ENCODE peak calls at places on chromosomes 4 and X, in eight cellular contexts. One of them, this sample, is unnamed.

GRCh38 chr4:138535316-138535715 is 293.2 kb upstream of the SLC7A11 start:
- DNase-seq in endodermal cell: no peak
- DNase-seq in GM23248: no peak
- DNase-seq in neuronal stem cell: no peak
- DNase-seq in adipocyte: peak
- DNase-seq in mesendoderm: no peak
- DNase-seq in H9: no peak
- DNase-seq in fibroblast of lung: no peak
- DNase-seq in this sample: no peak

GRCh38 chr4:145540235-145540634 is 58.6 kb downstream of the SMAD1 start:
- DNase-seq in adipocyte: peak
- DNase-seq in endodermal cell: no peak
- DNase-seq in H9: no peak
- DNase-seq in mesendoderm: no peak
- DNase-seq in GM23248: no peak
- DNase-seq in neuronal stem cell: no peak
- DNase-seq in fibroblast of lung: peak
- DNase-seq in this sample: no peak

GRCh38 chr4:145694929-145695328 is 15.0 kb downstream of the C4orf51 start:
- DNase-seq in neuronal stem cell: no peak
- DNase-seq in H9: no peak
- DNase-seq in adipocyte: no peak
- DNase-seq in fibroblast of lung: no peak
- DNase-seq in endodermal cell: no peak
- DNase-seq in GM23248: peak
- DNase-seq in mesendoderm: no peak
- DNase-seq in this sample: no peak

GRCh38 chrX:80511969-80512760 is 91.9 kb downstream of the TENT5D start:
- DNase-seq in H9: no peak
- DNase-seq in fibroblast of lung: no peak
- DNase-seq in adipocyte: no peak
- DNase-seq in mesendoderm: peak
- DNase-seq in neuronal stem cell: no peak
- DNase-seq in endodermal cell: peak
- DNase-seq in GM23248: peak
- DNase-seq in this sample: peak

GRCh38 chr4:69058410-69059059 is 37.7 kb upstream of the UGT2B7 start:
- DNase-seq in neuronal stem cell: no peak
- DNase-seq in H9: no peak
- DNase-seq in adipocyte: no peak
- DNase-seq in fibroblast of lung: no peak
- DNase-seq in mesendoderm: no peak
- DNase-seq in GM23248: no peak
- DNase-seq in endodermal cell: no peak
- DNase-seq in this sample: peak

GRCh38 chrX:133905305-133905704 is 80.1 kb downstream of the GPC3 start:
- DNase-seq in mesendoderm: peak
- DNase-seq in H9: no peak
- DNase-seq in fibroblast of lung: no peak
- DNase-seq in neuronal stem cell: no peak
- DNase-seq in GM23248: no peak
- DNase-seq in endodermal cell: no peak
- DNase-seq in adipocyte: no peak
- DNase-seq in this sample: no peak

GRCh38 chr4:48939785-48940184 is 33.2 kb upstream of the OCIAD2 start:
- DNase-seq in mesendoderm: peak
- DNase-seq in endodermal cell: no peak
- DNase-seq in neuronal stem cell: no peak
- DNase-seq in H9: no peak
- DNase-seq in adipocyte: peak
- DNase-seq in fibroblast of lung: peak
- DNase-seq in GM23248: peak
- DNase-seq in this sample: no peak

GRCh38 chr4:82721819-82722423 is 76.7 kb downstream of the SCD5 start:
- DNase-seq in GM23248: peak
- DNase-seq in adipocyte: peak
- DNase-seq in H9: no peak
- DNase-seq in neuronal stem cell: no peak
- DNase-seq in fibroblast of lung: peak
- DNase-seq in mesendoderm: no peak
- DNase-seq in endodermal cell: no peak
- DNase-seq in this sample: peak

GRCh38 chrX:102154218-102154860 is 1.4 kb downstream of the BEX5 start:
- DNase-seq in neuronal stem cell: no peak
- DNase-seq in fibroblast of lung: no peak
- DNase-seq in GM23248: no peak
- DNase-seq in H9: peak
- DNase-seq in mesendoderm: peak
- DNase-seq in adipocyte: no peak
- DNase-seq in endodermal cell: peak
- DNase-seq in this sample: peak

GRCh38 chr4:107196312-107196711 is 160.2 kb upstream of the DKK2 start:
- DNase-seq in endodermal cell: no peak
- DNase-seq in adipocyte: no peak
- DNase-seq in fibroblast of lung: no peak
- DNase-seq in mesendoderm: no peak
- DNase-seq in H9: no peak
- DNase-seq in GM23248: no peak
- DNase-seq in neuronal stem cell: no peak
- DNase-seq in this sample: no peak

GRCh38 chr4:47879458-47879857 is 34.9 kb downstream of the NFXL1 start:
- DNase-seq in H9: no peak
- DNase-seq in fibroblast of lung: no peak
- DNase-seq in neuronal stem cell: no peak
- DNase-seq in GM23248: no peak
- DNase-seq in mesendoderm: no peak
- DNase-seq in endodermal cell: no peak
- DNase-seq in adipocyte: no peak
- DNase-seq in this sample: no peak

GRCh38 chrX:73916489-73916888 is 353.5 kb downstream of the CHIC1 start:
- DNase-seq in fibroblast of lung: no peak
- DNase-seq in adipocyte: no peak
- DNase-seq in mesendoderm: no peak
- DNase-seq in GM23248: no peak
- DNase-seq in H9: no peak
- DNase-seq in endodermal cell: no peak
- DNase-seq in neuronal stem cell: no peak
- DNase-seq in this sample: no peak

GRCh38 chr4:183314336-183314735 is 5.7 kb downstream of the CLDN22 start:
- DNase-seq in mesendoderm: no peak
- DNase-seq in GM23248: no peak
- DNase-seq in fibroblast of lung: no peak
- DNase-seq in adipocyte: no peak
- DNase-seq in neuronal stem cell: no peak
- DNase-seq in endodermal cell: no peak
- DNase-seq in H9: no peak
- DNase-seq in this sample: no peak

GRCh38 chrX:101057095-101057714 is 5.3 kb upstream of the TRMT2B start:
- DNase-seq in endodermal cell: no peak
- DNase-seq in H9: no peak
- DNase-seq in neuronal stem cell: no peak
- DNase-seq in GM23248: peak
- DNase-seq in adipocyte: no peak
- DNase-seq in mesendoderm: no peak
- DNase-seq in fibroblast of lung: no peak
- DNase-seq in this sample: no peak

GRCh38 chrX:65674351-65674893 is 7.0 kb downstream of the MSN start:
- DNase-seq in adipocyte: no peak
- DNase-seq in fibroblast of lung: no peak
- DNase-seq in neuronal stem cell: no peak
- DNase-seq in mesendoderm: no peak
- DNase-seq in endodermal cell: no peak
- DNase-seq in H9: no peak
- DNase-seq in GM23248: peak
- DNase-seq in this sample: no peak

GRCh38 chr4:68348577-68348976 is 1.3 kb downstream of the YTHDC1 start:
- DNase-seq in adipocyte: peak
- DNase-seq in endodermal cell: no peak
- DNase-seq in fibroblast of lung: no peak
- DNase-seq in GM23248: peak
- DNase-seq in mesendoderm: no peak
- DNase-seq in neuronal stem cell: no peak
- DNase-seq in H9: no peak
- DNase-seq in this sample: peak

GRCh38 chr4:4574792-4575191 is 32.9 kb upstream of the STX18 start:
- DNase-seq in mesendoderm: peak
- DNase-seq in endodermal cell: peak
- DNase-seq in fibroblast of lung: peak
- DNase-seq in H9: peak
- DNase-seq in GM23248: peak
- DNase-seq in neuronal stem cell: no peak
- DNase-seq in adipocyte: peak
- DNase-seq in this sample: peak

GRCh38 chrX:37993857-37994619 is 12.3 kb upstream of the SYTL5 start:
- DNase-seq in adipocyte: no peak
- DNase-seq in GM23248: no peak
- DNase-seq in mesendoderm: peak
- DNase-seq in fibroblast of lung: no peak
- DNase-seq in neuronal stem cell: peak
- DNase-seq in H9: peak
- DNase-seq in endodermal cell: peak
- DNase-seq in this sample: peak

GRCh38 chrX:31658360-31658759 is 586.5 kb upstream of the FTHL17 start:
- DNase-seq in adipocyte: peak
- DNase-seq in endodermal cell: no peak
- DNase-seq in fibroblast of lung: peak
- DNase-seq in mesendoderm: peak
- DNase-seq in GM23248: peak
- DNase-seq in neuronal stem cell: no peak
- DNase-seq in H9: no peak
- DNase-seq in this sample: no peak

GRCh38 chr4:1012031-1012739 is 759 bp downstream of the FGFRL1 start:
- DNase-seq in mesendoderm: peak
- DNase-seq in neuronal stem cell: no peak
- DNase-seq in endodermal cell: peak
- DNase-seq in adipocyte: peak
- DNase-seq in H9: no peak
- DNase-seq in GM23248: peak
- DNase-seq in fibroblast of lung: no peak
- DNase-seq in this sample: peak

DNA sequence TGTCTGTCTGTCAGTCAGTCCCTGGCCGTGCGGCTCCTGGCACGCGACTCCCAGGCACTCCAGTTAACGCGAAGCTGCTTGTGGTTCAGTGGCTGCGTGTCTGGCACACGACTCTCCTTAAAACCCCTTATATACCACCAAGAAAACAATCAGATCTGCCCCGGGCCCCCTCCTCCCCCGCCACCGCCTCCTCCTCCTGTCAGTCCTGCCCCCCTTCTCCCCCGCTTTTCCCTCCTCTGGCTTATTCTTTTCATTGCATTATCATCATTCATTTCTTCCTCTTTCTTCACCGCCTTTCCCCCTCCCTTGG is at the start of gene NEUROG2:
- DNase-seq in mesendoderm: peak
- DNase-seq in GM23248: no peak
- DNase-seq in H9: no peak
- DNase-seq in fibroblast of lung: no peak
- DNase-seq in adipocyte: no peak
- DNase-seq in endodermal cell: no peak
- DNase-seq in neuronal stem cell: no peak
- DNase-seq in this sample: no peak
- H3K9ac ChIP-seq in mesendoderm: no peak
- H3K9ac ChIP-seq in GM23248: no peak
- H3K9ac ChIP-seq in H9: no peak
- H3K9ac ChIP-seq in fibroblast of lung: no peak
- H3K9ac ChIP-seq in adipocyte: no peak
- H3K9ac ChIP-seq in endodermal cell: no peak
- H3K9ac ChIP-seq in neuronal stem cell: peak
- H3K9ac ChIP-seq in this sample: no peak

GRCh38 chr4:122512430-122512829 is 55.9 kb upstream of the IL2 start:
- DNase-seq in mesendoderm: no peak
- DNase-seq in endodermal cell: no peak
- DNase-seq in H9: no peak
- DNase-seq in GM23248: no peak
- DNase-seq in adipocyte: no peak
- DNase-seq in fibroblast of lung: no peak
- DNase-seq in neuronal stem cell: no peak
- DNase-seq in this sample: no peak

GRCh38 chr4:122516376-122516775 is 59.9 kb upstream of the IL2 start:
- DNase-seq in mesendoderm: no peak
- DNase-seq in endodermal cell: no peak
- DNase-seq in fibroblast of lung: no peak
- DNase-seq in neuronal stem cell: no peak
- DNase-seq in H9: no peak
- DNase-seq in adipocyte: no peak
- DNase-seq in GM23248: no peak
- DNase-seq in this sample: no peak

GRCh38 chr4:122517345-122517744 is 60.8 kb upstream of the IL2 start:
- DNase-seq in H9: no peak
- DNase-seq in mesendoderm: no peak
- DNase-seq in neuronal stem cell: no peak
- DNase-seq in adipocyte: no peak
- DNase-seq in GM23248: no peak
- DNase-seq in fibroblast of lung: no peak
- DNase-seq in endodermal cell: no peak
- DNase-seq in this sample: no peak

DNA sequence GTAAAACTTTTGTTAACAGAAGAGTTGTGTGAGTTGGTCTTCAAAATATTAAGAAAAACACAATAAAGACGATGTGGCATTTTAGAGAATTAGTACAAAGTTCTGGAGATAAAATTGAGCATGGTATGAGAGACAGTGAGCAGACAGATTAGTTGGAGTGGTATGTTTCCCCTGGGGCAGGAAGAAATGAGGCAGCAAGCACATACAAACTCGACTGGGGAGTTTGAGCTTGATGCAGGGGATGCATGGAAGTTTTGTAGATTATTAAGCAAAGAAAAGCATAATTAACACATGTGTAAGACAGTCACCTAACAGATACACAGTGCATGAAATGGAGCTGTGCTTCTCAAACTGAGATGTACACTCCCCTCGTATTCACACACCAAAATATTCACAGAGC is 58.1 kb upstream of the IL2 start:
- DNase-seq in endodermal cell: no peak
- DNase-seq in fibroblast of lung: no peak
- DNase-seq in mesendoderm: no peak
- DNase-seq in adipocyte: no peak
- DNase-seq in GM23248: no peak
- DNase-seq in neuronal stem cell: no peak
- DNase-seq in H9: no peak
- DNase-seq in this sample: no peak
- H3K9ac ChIP-seq in endodermal cell: no peak
- H3K9ac ChIP-seq in fibroblast of lung: no peak
- H3K9ac ChIP-seq in mesendoderm: no peak
- H3K9ac ChIP-seq in adipocyte: no peak
- H3K9ac ChIP-seq in GM23248: no peak
- H3K9ac ChIP-seq in neuronal stem cell: no peak
- H3K9ac ChIP-seq in H9: no peak
- H3K9ac ChIP-seq in this sample: no peak

GRCh38 chr4:40192286-40193017 is 4.4 kb upstream of the RHOH start:
- DNase-seq in mesendoderm: no peak
- DNase-seq in GM23248: no peak
- DNase-seq in H9: no peak
- DNase-seq in adipocyte: no peak
- DNase-seq in endodermal cell: no peak
- DNase-seq in neuronal stem cell: no peak
- DNase-seq in fibroblast of lung: no peak
- DNase-seq in this sample: no peak
- H3K9ac ChIP-seq in mesendoderm: no peak
- H3K9ac ChIP-seq in GM23248: no peak
- H3K9ac ChIP-seq in H9: no peak
- H3K9ac ChIP-seq in adipocyte: no peak
- H3K9ac ChIP-seq in endodermal cell: no peak
- H3K9ac ChIP-seq in neuronal stem cell: no peak
- H3K9ac ChIP-seq in fibroblast of lung: no peak
- H3K9ac ChIP-seq in this sample: peak

GRCh38 chr4:123811763-123812390 is 415.3 kb downstream of the SPRY1 start:
- DNase-seq in adipocyte: no peak
- DNase-seq in mesendoderm: no peak
- DNase-seq in fibroblast of lung: no peak
- DNase-seq in endodermal cell: no peak
- DNase-seq in neuronal stem cell: no peak
- DNase-seq in GM23248: peak
- DNase-seq in H9: no peak
- DNase-seq in this sample: no peak
- H3K9ac ChIP-seq in adipocyte: peak
- H3K9ac ChIP-seq in mesendoderm: no peak
- H3K9ac ChIP-seq in fibroblast of lung: no peak
- H3K9ac ChIP-seq in endodermal cell: no peak
- H3K9ac ChIP-seq in neuronal stem cell: no peak
- H3K9ac ChIP-seq in GM23248: no peak
- H3K9ac ChIP-seq in H9: no peak
- H3K9ac ChIP-seq in this sample: no peak